ENCODE peak calls at places on chromosomes 6 and 20, in ten cellular contexts. V, S, T, P, D, Z, H, I, Y and O are unnamed samples.

GRCh38 chr6:34044945-34045595 is 100.8 kb downstream of the GRM4 start:
- DNase-seq in D (no peak), P (no peak), Y (no peak), I (no peak), S (no peak), T (no peak), H (no peak), Z (no peak), V (no peak), O (no peak)

GRCh38 chr6:54846243-54846856 is at the start of gene FAM83B:
- DNase-seq in H (peak; percentile 49), D (peak; percentile 24), I (peak; percentile 76), T (no peak), Z (peak; percentile 61), P (no peak), V (no peak), S (no peak), Y (peak; percentile 32), O (peak; percentile 87)

GRCh38 chr6:56040271-56040670 is 164.9 kb upstream of the BMP5 start:
- DNase-seq in H (no peak), S (no peak), I (no peak), Y (no peak), V (no peak), Z (no peak), D (no peak), P (no peak), T (no peak), O (no peak)

GRCh38 chr6:90068264-90068663 is 174.0 kb downstream of the GJA10 start:
- DNase-seq in P (no peak), V (no peak), Y (peak; percentile 4), T (no peak), Z (no peak), D (peak; percentile 17), H (peak; percentile 34), I (no peak), S (no peak), O (no peak)

GRCh38 chr6:26322645-26323482 is 42.1 kb upstream of the BTN3A2 start:
- DNase-seq in P (peak; percentile 90), Y (no peak), I (no peak), T (peak; percentile 37), V (peak; percentile 68), S (no peak), H (no peak), D (peak; percentile 51), Z (no peak), O (no peak)

GRCh38 chr20:33746325-33746998 is 14.7 kb downstream of the ZNF341 start:
- DNase-seq in I (no peak), D (no peak), S (no peak), H (no peak), Z (no peak), P (no peak), Y (no peak), T (no peak), V (no peak), O (no peak)

GRCh38 chr6:137728386-137729349 is 138.4 kb upstream of the TNFAIP3 start:
- DNase-seq in I (no peak), P (no peak), S (no peak), D (peak; percentile 44), V (peak; percentile 45), Y (no peak), T (no peak), H (no peak), Z (no peak), O (no peak)

GRCh38 chr6:128806274-128806673 is 76.7 kb upstream of the LAMA2 start:
- DNase-seq in P (no peak), T (no peak), D (no peak), H (no peak), Y (no peak), Z (no peak), I (no peak), S (no peak), V (no peak), O (no peak)

GRCh38 chr6:37657117-37657886 is 40.4 kb downstream of the MDGA1 start:
- DNase-seq in Y (peak; percentile 35), D (no peak), V (no peak), I (no peak), S (no peak), Z (no peak), T (no peak), P (no peak), H (no peak), O (no peak)

GRCh38 chr6:138109042-138109997 is 2.1 kb upstream of the PERP start:
- DNase-seq in V (peak; percentile 54), D (peak; percentile 61), H (peak; percentile 54), T (peak; percentile 52), I (no peak), Z (peak; percentile 57), Y (peak; percentile 31), P (peak; percentile 78), S (peak; percentile 80), O (peak; percentile 58)

GRCh38 chr6:126312013-126312665 is 27.8 kb upstream of the CENPW start:
- DNase-seq in P (no peak), Y (peak; percentile 6), Z (no peak), S (no peak), H (peak; percentile 53), V (no peak), D (peak; percentile 12), I (no peak), T (peak; percentile 54), O (no peak)

GRCh38 chr6:129598244-129599187 is 111.5 kb downstream of the ARHGAP18 start:
- DNase-seq in H (peak; percentile 67), I (no peak), S (no peak), P (peak; percentile 79), Z (no peak), Y (peak; percentile 68), T (peak; percentile 60), D (peak; percentile 46), V (peak; percentile 72), O (no peak)

GRCh38 chr6:152458648-152459047 is 178.5 kb downstream of the SYNE1 start:
- DNase-seq in Z (no peak), I (no peak), P (no peak), S (no peak), V (no peak), Y (no peak), D (no peak), H (no peak), T (no peak), O (no peak)

GRCh38 chr6:125597411-125598253 is 151.8 kb upstream of the HEY2 start:
- DNase-seq in Y (no peak), S (no peak), P (no peak), T (no peak), Z (no peak), H (no peak), D (no peak), V (no peak), I (peak; percentile 83), O (peak; percentile 85)

GRCh38 chr6:160792711-160793110 is 90.7 kb downstream of the PLG start:
- DNase-seq in S (no peak), V (no peak), I (no peak), D (no peak), Y (no peak), T (no peak), H (no peak), Z (no peak), P (no peak), O (no peak)